ENCODE peak calls at places on chromosome 18, in four cellular contexts. F is cardiac muscle cell, R is WERI-Rb-1, S is mesendoderm. X is an unnamed sample.

GRCh38 chr18:31563778-31564177 is 27.9 kb upstream of the TTR start:
- DNase-seq in F (peak; percentile 17), R (no peak), S (no peak), X (no peak)

GRCh38 chr18:52160652-52161051 is 179.3 kb upstream of the DCC start:
- DNase-seq in F (no peak), R (no peak), S (peak; percentile 97), X (no peak)

GRCh38 chr18:48347756-48348326 is 61.3 kb downstream of the ZBTB7C start:
- DNase-seq in F (no peak), R (no peak), S (no peak), X (no peak)

GRCh38 chr18:10514621-10515020 is 11.2 kb upstream of the NAPG start:
- DNase-seq in F (no peak), R (no peak), S (no peak), X (no peak)

GRCh38 chr18:48039769-48040215 is 109.3 kb upstream of the SMAD2 start:
- DNase-seq in F (no peak), R (no peak), S (no peak), X (peak; percentile 56)

GRCh38 chr18:47716632-47717185 is 213.8 kb downstream of the SMAD2 start:
- DNase-seq in F (no peak), R (no peak), S (no peak), X (peak; percentile 12)

GRCh38 chr18:35616664-35617423 is 35.3 kb downstream of the GALNT1 start:
- DNase-seq in F (peak; percentile 77), R (no peak), S (peak; percentile 75), X (no peak)

GRCh38 chr18:58180738-58181353 is 136.8 kb downstream of the NEDD4L start:
- DNase-seq in F (peak; percentile 58), R (peak; percentile 72), S (peak; percentile 65), X (no peak)

GRCh38 chr18:48992791-48993555 is 42.2 kb upstream of the SMAD7 start:
- DNase-seq in F (no peak), R (no peak), S (peak; percentile 53), X (no peak)

GRCh38 chr18:78517328-78517727 is 462.3 kb upstream of the SALL3 start:
- DNase-seq in F (no peak), R (no peak), S (no peak), X (no peak)

GRCh38 chr18:46321954-46322353 is 217.8 kb downstream of the HAUS1 start:
- DNase-seq in F (no peak), R (no peak), S (peak; percentile 72), X (no peak)

GRCh38 chr18:45255142-45255890 is 360.0 kb upstream of the SLC14A2 start:
- DNase-seq in F (peak; percentile 91), R (no peak), S (peak; percentile 25), X (peak; percentile 78)

DNA sequence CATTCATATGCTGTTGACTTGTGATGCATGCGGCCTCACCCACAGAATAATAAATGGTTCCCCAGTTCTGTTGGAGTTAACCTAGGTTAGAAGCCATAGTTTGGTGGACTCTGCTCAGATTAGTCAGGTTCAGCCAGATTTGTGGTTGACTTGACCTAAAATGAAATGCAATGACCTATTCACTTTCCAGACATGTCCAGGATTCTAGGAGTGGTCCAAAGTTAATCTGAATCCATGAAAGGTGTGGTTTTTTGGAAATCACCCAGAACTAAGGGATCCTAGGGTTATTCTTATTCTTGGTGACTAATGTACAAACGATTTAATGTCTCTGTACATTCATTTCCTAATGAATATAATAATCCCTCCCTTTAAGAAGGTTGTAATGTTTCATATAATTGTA is 88.9 kb upstream of the RBBP8 start:
- DNase-seq in F (no peak), R (no peak), S (no peak), X (no peak)
- H3K27ac ChIP-seq in F (no peak overlapping the region), R (no peak overlapping the region), S (no peak overlapping the region), X (no peak overlapping the region)

GRCh38 chr18:79890638-79891037 is 60.8 kb downstream of the SLC66A2 start:
- DNase-seq in F (no peak), R (no peak), S (no peak), X (no peak)
- H3K27ac ChIP-seq in F (no peak overlapping the region), R (no peak overlapping the region), S (no peak overlapping the region), X (no peak overlapping the region)

GRCh38 chr18:8801263-8801901 is 96.0 kb downstream of the MTCL1 start:
- DNase-seq in F (peak; percentile 83), R (no peak), S (peak; percentile 49), X (no peak)
- H3K27ac ChIP-seq in F (peak overlapping the region; percentile 14), R (no peak overlapping the region), S (peak overlapping the region; percentile 86), X (peak overlapping the region; percentile 93)

GRCh38 chr18:77099501-77100370 is 32.8 kb downstream of the MBP start:
- DNase-seq in F (no peak), R (no peak), S (peak; percentile 84), X (no peak)

GRCh38 chr18:77098554-77099174 is 33.9 kb downstream of the MBP start:
- DNase-seq in F (no peak), R (no peak), S (peak; percentile 56), X (no peak)

GRCh38 chr18:77102246-77103040 is 30.1 kb downstream of the MBP start:
- DNase-seq in F (peak; percentile 81), R (no peak), S (no peak), X (no peak)

GRCh38 chr18:77101410-77102245 is 31.0 kb downstream of the MBP start:
- DNase-seq in F (peak; percentile 95), R (no peak), S (peak; percentile 97), X (peak; percentile 93)

GRCh38 chr18:77100751-77101355 is 31.7 kb downstream of the MBP start:
- DNase-seq in F (peak; percentile 15), R (no peak), S (no peak), X (no peak)
- H3K27ac ChIP-seq in F (no peak overlapping the region), R (no peak overlapping the region), S (peak overlapping the region; percentile 7), X (peak overlapping the region; percentile 84)